ENCODE peak calls at places on chromosomes 16 and 17, in eight cellular contexts. D, G, F, N, K, H, X and L are unnamed samples.

GRCh38 chr16:50368410-50369132 is at the start of gene BRD7:
- DNase-seq in D (peak), G (peak), F (peak), N (peak), K (peak), H (no peak), X (no peak), L (peak)

GRCh38 chr17:31882571-31882970 is 18.9 kb downstream of the UTP6 start:
- DNase-seq in D (no peak), G (no peak), F (no peak), N (no peak), K (no peak), H (no peak), X (no peak), L (no peak)

GRCh38 chr16:79278506-79278905 is 322.0 kb downstream of the MAF start:
- DNase-seq in D (no peak), G (no peak), F (peak), N (no peak), K (no peak), H (no peak), X (no peak), L (no peak)

GRCh38 chr17:62984801-62985200 is 18.8 kb downstream of the TANC2 start:
- DNase-seq in D (no peak), G (no peak), F (no peak), N (no peak), K (no peak), H (no peak), X (no peak), L (no peak)

GRCh38 chr17:10652984-10653680 is 4.0 kb downstream of the MYH3 start:
- DNase-seq in D (peak), G (no peak), F (no peak), N (no peak), K (no peak), H (no peak), X (no peak), L (no peak)

GRCh38 chr16:53112015-53112414 is 57.2 kb downstream of the CHD9 start:
- DNase-seq in D (no peak), G (no peak), F (no peak), N (no peak), K (no peak), H (no peak), X (no peak), L (no peak)

GRCh38 chr16:89096768-89097527 is 3.3 kb downstream of the ACSF3 start:
- DNase-seq in D (no peak), G (no peak), F (no peak), N (no peak), K (peak), H (no peak), X (no peak), L (no peak)

GRCh38 chr16:70380205-70380918 is 33.7 kb downstream of the DDX19A start:
- DNase-seq in D (peak), G (peak), F (peak), N (peak), K (peak), H (peak), X (no peak), L (peak)

GRCh38 chr16:86568677-86569623 is 2.3 kb downstream of the FOXC2 start:
- DNase-seq in D (no peak), G (no peak), F (no peak), N (no peak), K (no peak), H (no peak), X (no peak), L (no peak)

GRCh38 chr17:50102164-50102991 is 7.2 kb downstream of the PDK2 start:
- DNase-seq in D (peak), G (peak), F (peak), N (no peak), K (no peak), H (no peak), X (no peak), L (no peak)

GRCh38 chr17:45034599-45034998 is 16.8 kb downstream of the DCAKD start:
- DNase-seq in D (no peak), G (no peak), F (no peak), N (no peak), K (no peak), H (no peak), X (no peak), L (no peak)

GRCh38 chr17:41800601-41801373 is 11.0 kb downstream of the P3H4 start:
- DNase-seq in D (no peak), G (peak), F (peak), N (peak), K (no peak), H (peak), X (peak), L (no peak)

GRCh38 chr16:20061132-20061531 is 12.6 kb downstream of the GPR139 start:
- DNase-seq in D (no peak), G (no peak), F (no peak), N (no peak), K (no peak), H (peak), X (no peak), L (no peak)

GRCh38 chr16:17369441-17369951 is 101.3 kb downstream of the XYLT1 start:
- DNase-seq in D (peak), G (peak), F (peak), N (no peak), K (no peak), H (no peak), X (no peak), L (peak)

GRCh38 chr16:21075252-21075651 is 75.4 kb downstream of the DNAH3 start:
- DNase-seq in D (no peak), G (no peak), F (no peak), N (no peak), K (no peak), H (no peak), X (no peak), L (no peak)

GRCh38 chr16:70433456-70434103 is 5.3 kb downstream of the ST3GAL2 start:
- DNase-seq in D (peak), G (no peak), F (no peak), N (no peak), K (peak), H (no peak), X (no peak), L (peak)

GRCh38 chr17:12719948-12720347 is 54.3 kb downstream of the MYOCD start:
- DNase-seq in D (no peak), G (no peak), F (no peak), N (no peak), K (no peak), H (no peak), X (no peak), L (no peak)

GRCh38 chr17:49783051-49783715 is 5.3 kb upstream of the KAT7 start:
- DNase-seq in D (no peak), G (no peak), F (no peak), N (no peak), K (no peak), H (no peak), X (no peak), L (peak)

GRCh38 chr17:41397003-41397665 is at the start of gene KRT31:
- DNase-seq in D (no peak), G (no peak), F (no peak), N (no peak), K (no peak), H (no peak), X (no peak), L (no peak)

GRCh38 chr16:89270666-89271345 is 53.3 kb downstream of the ZNF778 start:
- DNase-seq in D (no peak), G (no peak), F (no peak), N (no peak), K (no peak), H (no peak), X (no peak), L (no peak)

GRCh38 chr16:14398014-14398717 is 231.9 kb downstream of the PARN start:
- DNase-seq in D (no peak), G (no peak), F (no peak), N (no peak), K (peak), H (no peak), X (no peak), L (no peak)

GRCh38 chr17:41116292-41116691 is 1.9 kb downstream of the KRTAP4-11 start:
- DNase-seq in D (no peak), G (no peak), F (no peak), N (no peak), K (no peak), H (no peak), X (no peak), L (no peak)

GRCh38 chr17:45147102-45147580 is 1.1 kb upstream of the HEXIM1 start:
- DNase-seq in D (no peak), G (peak), F (no peak), N (peak), K (peak), H (peak), X (no peak), L (no peak)

GRCh38 chr16:2296662-2297505 is 29.0 kb upstream of the RNPS1 start:
- DNase-seq in D (peak), G (peak), F (no peak), N (peak), K (no peak), H (no peak), X (peak), L (no peak)

GRCh38 chr17:8283356-8283755 is 5.1 kb upstream of the RANGRF start:
- DNase-seq in D (no peak), G (no peak), F (no peak), N (no peak), K (no peak), H (no peak), X (no peak), L (no peak)

DNA sequence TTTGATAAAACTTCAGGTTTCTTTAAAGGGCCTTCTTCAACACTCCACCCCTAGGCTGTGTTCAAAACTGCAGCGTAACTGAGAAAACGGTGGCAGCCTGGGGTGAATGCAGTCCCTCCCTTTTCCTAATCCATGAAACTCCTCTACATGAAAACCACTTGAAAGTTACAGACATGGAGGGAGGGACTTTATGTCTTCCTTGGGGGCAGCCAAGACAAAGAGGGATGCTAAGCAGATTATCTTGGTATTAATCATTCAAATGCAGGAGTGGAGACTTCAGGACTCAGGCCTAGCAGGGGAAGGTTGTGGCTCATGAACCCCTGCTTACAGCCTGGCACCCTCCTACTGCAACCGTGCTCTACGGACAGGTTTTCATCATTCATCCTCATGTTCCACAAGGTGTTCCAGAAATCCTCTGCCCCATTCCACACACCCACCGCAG is 46.8 kb downstream of the RNF112 start:
- DNase-seq in D (no peak), G (no peak), F (no peak), N (no peak), K (no peak), H (peak), X (no peak), L (no peak)
- TF ChIP-seq CTCF in D (no peak), G (no peak), F (no peak), N (no peak), K (no peak), H (no peak), X (no peak), L (no peak)

GRCh38 chr17:51263001-51263400 is 2.7 kb downstream of the UTP18 start:
- DNase-seq in D (no peak), G (no peak), F (no peak), N (no peak), K (peak), H (no peak), X (no peak), L (no peak)

GRCh38 chr17:51258756-51259573 is 884 bp downstream of the MBTD1 start:
- DNase-seq in D (peak), G (no peak), F (no peak), N (peak), K (no peak), H (no peak), X (no peak), L (peak)

GRCh38 chr17:51260237-51260959 is at the start of gene UTP18:
- DNase-seq in D (peak), G (peak), F (peak), N (peak), K (peak), H (peak), X (peak), L (peak)

GRCh38 chr17:51259574-51260236 is at the start of gene MBTD1:
- DNase-seq in D (peak), G (peak), F (peak), N (peak), K (peak), H (peak), X (peak), L (peak)

GRCh38 chr17:51260960-51261958 is 913 bp downstream of the UTP18 start:
- DNase-seq in D (peak), G (peak), F (peak), N (peak), K (no peak), H (peak), X (peak), L (peak)
- TF ChIP-seq POLR2A in D (no peak), G (no peak), F (no peak), N (no peak), K (no peak), H (no peak), X (no peak), L (no peak)

DNA sequence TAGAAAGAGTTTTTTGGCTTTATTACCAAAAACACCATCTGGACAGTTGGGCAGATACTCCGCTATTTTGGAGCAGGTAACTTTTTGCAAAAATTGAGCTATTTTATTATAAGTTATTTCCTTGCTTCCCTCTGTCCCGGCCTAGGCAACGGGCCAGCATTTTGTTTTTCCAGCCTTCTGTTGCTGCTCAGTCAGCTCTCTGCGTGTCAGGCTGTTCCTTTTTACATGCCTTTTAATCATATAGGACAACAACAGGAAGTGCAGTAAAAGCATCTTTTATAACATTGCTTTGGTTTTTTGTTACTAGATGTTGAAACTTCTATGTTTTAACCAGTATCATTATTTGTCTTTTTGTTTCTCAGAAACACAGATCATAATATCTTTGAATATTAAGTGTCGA is 30.4 kb downstream of the PPM1D start:
- DNase-seq in D (peak), G (no peak), F (no peak), N (no peak), K (no peak), H (no peak), X (no peak), L (peak)
- H3K4me3 ChIP-seq in D (no peak), G (no peak), F (no peak), N (no peak), K (no peak), H (no peak), X (no peak), L (no peak)

GRCh38 chr16:4461250-4462085 is 13.0 kb downstream of the NMRAL1 start:
- DNase-seq in D (no peak), G (no peak), F (no peak), N (no peak), K (no peak), H (no peak), X (no peak), L (no peak)

GRCh38 chr16:4460936-4461249 is 13.5 kb downstream of the NMRAL1 start:
- DNase-seq in D (no peak), G (no peak), F (no peak), N (no peak), K (no peak), H (no peak), X (no peak), L (no peak)

GRCh38 chr16:4465977-4466779 is 8.2 kb downstream of the NMRAL1 start:
- DNase-seq in D (no peak), G (peak), F (peak), N (no peak), K (no peak), H (no peak), X (no peak), L (no peak)

GRCh38 chr16:4467916-4468315 is 6.5 kb downstream of the NMRAL1 start:
- DNase-seq in D (no peak), G (no peak), F (no peak), N (no peak), K (no peak), H (no peak), X (no peak), L (no peak)

DNA sequence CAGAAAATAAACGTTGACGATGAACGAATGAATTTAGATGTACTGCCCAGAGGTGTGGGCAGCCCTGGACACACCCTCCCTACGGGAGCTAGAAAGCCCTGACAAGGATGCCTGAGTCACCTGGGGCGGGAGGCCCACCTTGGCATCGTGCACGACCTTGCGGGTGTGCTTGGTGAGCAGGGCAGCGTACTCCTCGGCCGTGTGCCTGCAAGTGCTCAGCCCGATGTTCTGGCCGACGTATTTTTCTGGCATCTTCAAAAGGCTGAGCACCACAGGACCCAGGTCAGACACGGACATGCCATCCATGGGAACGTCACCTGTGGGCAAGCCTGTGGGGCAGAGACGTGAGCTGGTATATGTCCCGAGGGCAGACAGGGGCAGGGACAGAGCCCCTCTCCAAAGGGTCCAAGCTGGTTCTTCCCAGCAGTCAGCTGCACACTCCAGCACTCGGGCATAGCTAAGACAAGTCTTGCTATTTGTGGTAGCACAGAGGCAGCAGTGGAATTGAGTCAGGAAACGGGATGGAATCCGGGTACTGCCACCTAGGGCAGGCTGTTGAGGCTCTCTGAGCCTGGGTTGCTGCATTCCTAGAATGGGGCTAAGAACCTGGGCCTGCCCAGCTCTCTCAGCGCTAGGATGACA is 10.8 kb downstream of the NMRAL1 start:
- DNase-seq in D (no peak), G (no peak), F (no peak), N (no peak), K (no peak), H (no peak), X (no peak), L (no peak)
- TF ChIP-seq CTCF in D (no peak), G (no peak), F (no peak), N (no peak), K (no peak), H (no peak), X (no peak), L (no peak)

GRCh38 chr16:30458561-30459394 is 13.1 kb upstream of the SEPHS2 start:
- DNase-seq in D (no peak), G (peak), F (peak), N (no peak), K (no peak), H (peak), X (no peak), L (no peak)
- TF ChIP-seq POLR2A in D (no peak), G (no peak), F (no peak), N (no peak), K (no peak), H (no peak), X (no peak), L (no peak)

DNA sequence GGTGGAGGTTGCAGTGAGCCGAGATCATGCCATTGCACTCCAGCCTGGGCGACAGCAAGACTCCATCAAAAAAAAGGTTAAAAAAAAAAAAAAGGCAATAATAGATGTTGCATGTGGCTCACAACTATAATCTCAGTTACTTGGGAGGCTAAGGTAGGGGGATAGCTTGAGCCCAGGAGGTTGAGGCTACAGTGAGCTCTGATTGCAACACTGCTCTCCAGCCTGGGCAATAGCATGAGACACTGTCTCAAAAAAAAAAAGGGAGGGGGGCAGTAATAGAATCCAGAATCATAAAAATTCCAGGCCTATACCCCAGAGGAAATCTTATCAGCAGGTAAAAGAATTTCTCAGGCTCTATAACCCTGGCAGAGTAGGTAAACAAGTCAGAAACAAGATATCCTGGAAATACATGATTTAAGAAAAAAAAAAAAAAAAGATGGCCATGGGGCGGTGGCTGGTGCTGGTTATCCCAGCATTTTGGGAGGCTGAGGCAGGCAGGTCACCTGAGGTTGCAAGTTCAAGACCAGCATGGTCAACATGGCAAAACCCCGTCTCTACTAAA is 12.9 kb downstream of the SPAG9 start:
- DNase-seq in D (no peak), G (peak), F (no peak), N (no peak), K (no peak), H (peak), X (no peak), L (no peak)
- H3K4me3 ChIP-seq in D (no peak), G (no peak), F (no peak), N (no peak), K (no peak), H (no peak), X (no peak), L (no peak)

GRCh38 chr17:73783382-73783766 is 139.1 kb upstream of the SDK2 start:
- DNase-seq in D (no peak), G (no peak), F (no peak), N (no peak), K (no peak), H (no peak), X (no peak), L (no peak)
- TF ChIP-seq CTCF in D (no peak), G (no peak), F (no peak), N (no peak), K (no peak), H (no peak), X (no peak), L (no peak)

GRCh38 chr17:78144146-78144719 is 2.0 kb upstream of the C17orf99 start:
- DNase-seq in D (peak), G (peak), F (peak), N (no peak), K (peak), H (peak), X (no peak), L (peak)
- TF ChIP-seq POLR2A in D (no peak), G (no peak), F (no peak), N (no peak), K (no peak), H (no peak), X (no peak), L (no peak)

DNA sequence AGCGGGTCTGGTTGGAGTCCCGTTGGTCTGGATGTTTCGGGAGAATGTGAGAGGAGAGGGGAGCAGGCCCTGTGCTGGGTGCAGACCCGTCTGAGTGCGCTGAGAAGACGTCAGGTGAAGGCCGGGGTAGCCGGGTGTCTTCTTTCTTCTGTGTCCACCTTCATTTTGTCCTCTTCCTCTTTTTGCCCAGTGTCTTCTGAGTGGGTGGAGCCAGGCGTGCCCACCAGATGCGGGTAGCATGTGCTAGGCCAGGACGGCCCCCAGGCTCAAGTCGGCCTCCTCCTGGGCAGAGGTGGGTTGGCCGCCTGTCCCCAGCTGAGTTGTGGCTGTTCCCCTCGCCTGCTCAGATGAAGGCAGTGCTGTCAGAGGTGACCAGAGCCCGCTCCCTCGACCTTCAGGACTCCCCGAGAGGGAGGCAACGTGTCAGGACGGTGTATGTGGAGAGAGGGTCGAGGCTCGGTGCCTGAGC is 3.5 kb downstream of the METRNL start:
- DNase-seq in D (no peak), G (no peak), F (no peak), N (no peak), K (no peak), H (no peak), X (no peak), L (no peak)
- H3K4me3 ChIP-seq in D (no peak), G (no peak), F (no peak), N (no peak), K (no peak), H (no peak), X (peak), L (no peak)

GRCh38 chr17:73782641-73783381 is 138.6 kb upstream of the SDK2 start:
- DNase-seq in D (no peak), G (no peak), F (no peak), N (no peak), K (no peak), H (no peak), X (peak), L (no peak)
- TF ChIP-seq CTCF in D (no peak), G (no peak), F (no peak), N (no peak), K (no peak), H (no peak), X (peak), L (no peak)